ENCODE peak calls at places on chromosomes 13 and 19, in six cellular contexts. B, K, H, M, S and C are unnamed samples.
A peak's percentile ranks its signal among the peaks of the same experiment; 100 is the strongest.

GRCh38 chr13:34776984-34777913 is 164.8 kb upstream of the NBEA start:
- DNase-seq in B (no peak), K (no peak), H (no peak), M (no peak), S (no peak), C (no peak)

GRCh38 chr13:76991432-76991795 is 467 bp upstream of the CLN5 start:
- DNase-seq in B (no peak), K (no peak), H (no peak), M (peak; percentile 8), S (no peak), C (peak; percentile 82)

GRCh38 chr19:45852941-45853340 is 10.0 kb downstream of the SYMPK start:
- DNase-seq in B (no peak), K (no peak), H (no peak), M (peak; percentile 10), S (no peak), C (no peak)

GRCh38 chr19:42028304-42029216 is 34.5 kb upstream of the ATP1A3 start:
- DNase-seq in B (no peak), K (no peak), H (no peak), M (no peak), S (no peak), C (no peak)

GRCh38 chr13:50685491-50685890 is 158.0 kb downstream of the DLEU7 start:
- DNase-seq in B (peak; percentile 69), K (peak; percentile 61), H (peak; percentile 59), M (peak; percentile 47), S (peak; percentile 23), C (no peak)

GRCh38 chr13:39273953-39274352 is 235.7 kb downstream of the NHLRC3 start:
- DNase-seq in B (no peak), K (peak; percentile 13), H (peak; percentile 41), M (peak; percentile 14), S (peak; percentile 18), C (no peak)

GRCh38 chr13:94174009-94174408 is 305.5 kb downstream of the DCT start:
- DNase-seq in B (no peak), K (no peak), H (no peak), M (no peak), S (no peak), C (no peak)

GRCh38 chr13:50850445-50850844 is 7.0 kb upstream of the DLEU7 start:
- DNase-seq in B (no peak), K (no peak), H (no peak), M (no peak), S (no peak), C (no peak)

GRCh38 chr13:30153871-30154426 is 153.4 kb downstream of the KATNAL1 start:
- DNase-seq in B (no peak), K (peak; percentile 28), H (no peak), M (peak; percentile 32), S (no peak), C (no peak)

GRCh38 chr19:41023193-41023592 is 32.1 kb downstream of the CYP2B6 start:
- DNase-seq in B (no peak), K (no peak), H (no peak), M (no peak), S (no peak), C (peak; percentile 12)

GRCh38 chr19:16951529-16951928 is 62.7 kb downstream of the F2RL3 start:
- DNase-seq in B (no peak), K (no peak), H (no peak), M (peak; percentile 25), S (no peak), C (no peak)

GRCh38 chr19:40262422-40262821 is 22.7 kb downstream of the AKT2 start:
- DNase-seq in B (no peak), K (no peak), H (no peak), M (no peak), S (no peak), C (no peak)

GRCh38 chr13:41694902-41695301 is 237.6 kb downstream of the RGCC start:
- DNase-seq in B (peak; percentile 91), K (peak; percentile 97), H (peak; percentile 94), M (peak; percentile 96), S (peak; percentile 37), C (peak; percentile 62)

GRCh38 chr13:25281193-25281936 is 5.9 kb downstream of the MTMR6 start:
- DNase-seq in B (no peak), K (no peak), H (peak; percentile 17), M (no peak), S (no peak), C (no peak)

GRCh38 chr13:95588721-95589120 is 36.2 kb downstream of the CLDN10 start:
- DNase-seq in B (no peak), K (peak; percentile 34), H (no peak), M (peak; percentile 60), S (no peak), C (no peak)

GRCh38 chr19:14544977-14545715 is 15.8 kb downstream of the TECR start:
- DNase-seq in B (no peak), K (no peak), H (no peak), M (peak; percentile 30), S (peak; percentile 55), C (peak; percentile 73)

DNA sequence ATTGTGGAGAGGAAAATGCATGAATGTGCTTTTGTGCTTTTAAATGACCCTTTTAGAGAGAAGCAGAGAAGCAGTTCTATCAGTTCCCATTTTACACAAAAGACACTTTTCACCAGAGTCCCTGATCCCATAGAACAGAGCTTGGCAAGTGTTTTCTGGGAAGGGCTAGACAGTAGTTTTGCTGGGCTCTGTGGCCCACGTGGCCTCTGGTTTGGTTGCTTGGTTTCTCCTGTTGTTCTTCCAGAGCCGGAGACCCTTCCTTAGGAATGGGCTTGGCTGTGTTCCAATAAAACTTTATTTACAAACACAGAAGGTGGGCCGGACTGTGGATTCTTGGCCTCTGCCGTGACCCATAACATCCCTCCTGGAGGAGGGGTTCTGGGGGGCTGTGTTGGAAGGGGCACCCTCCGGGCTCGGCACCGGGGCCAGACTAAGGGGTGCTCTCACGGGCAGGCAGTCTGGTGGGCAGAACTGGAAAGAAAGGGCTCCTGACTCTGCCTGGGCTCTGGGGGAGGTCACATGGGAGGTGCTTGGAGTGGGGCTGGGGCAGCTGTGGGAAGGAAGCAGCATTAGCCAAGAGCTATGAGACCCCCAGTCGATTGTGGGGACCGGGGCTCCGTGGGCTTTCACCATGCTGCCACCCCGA is 3.2 kb downstream of the SPPL2B start:
- DNase-seq in B (no peak), K (no peak), H (no peak), M (no peak), S (no peak), C (no peak)
- H3K4me3 ChIP-seq in B (no peak overlapping the region), K (no peak overlapping the region), H (no peak overlapping the region), M (no peak overlapping the region), S (no peak overlapping the region), C (no peak overlapping the region)

GRCh38 chr13:52599037-52599852 is 43.0 kb upstream of the HNRNPA1L2 start:
- DNase-seq in B (no peak), K (peak; percentile 82), H (peak; percentile 63), M (peak; percentile 82), S (no peak), C (no peak)
- H3K4me3 ChIP-seq in B (peak overlapping the region; percentile 92), K (peak overlapping the region; percentile 45), H (peak overlapping the region; percentile 54), M (peak overlapping the region; percentile 64), S (peak overlapping the region; percentile 36), C (peak overlapping the region; percentile 81)

GRCh38 chr13:109738298-109738746 is 48.1 kb downstream of the IRS2 start:
- DNase-seq in B (no peak), K (no peak), H (no peak), M (no peak), S (no peak), C (no peak)
- H3K4me3 ChIP-seq in B (no peak overlapping the region), K (no peak overlapping the region), H (no peak overlapping the region), M (no peak overlapping the region), S (no peak overlapping the region), C (no peak overlapping the region)

GRCh38 chr19:55253264-55253663 is 5.6 kb downstream of the PPP6R1 start:
- DNase-seq in B (no peak), K (no peak), H (no peak), M (no peak), S (no peak), C (no peak)

GRCh38 chr19:55252760-55253159 is 6.1 kb downstream of the PPP6R1 start:
- DNase-seq in B (no peak), K (no peak), H (no peak), M (no peak), S (no peak), C (no peak)

GRCh38 chr19:55255618-55256423 is 3.0 kb downstream of the PPP6R1 start:
- DNase-seq in B (no peak), K (no peak), H (no peak), M (peak; percentile 39), S (no peak), C (no peak)

GRCh38 chr19:55254625-55254977 is 4.2 kb downstream of the PPP6R1 start:
- DNase-seq in B (no peak), K (no peak), H (no peak), M (no peak), S (no peak), C (no peak)

DNA sequence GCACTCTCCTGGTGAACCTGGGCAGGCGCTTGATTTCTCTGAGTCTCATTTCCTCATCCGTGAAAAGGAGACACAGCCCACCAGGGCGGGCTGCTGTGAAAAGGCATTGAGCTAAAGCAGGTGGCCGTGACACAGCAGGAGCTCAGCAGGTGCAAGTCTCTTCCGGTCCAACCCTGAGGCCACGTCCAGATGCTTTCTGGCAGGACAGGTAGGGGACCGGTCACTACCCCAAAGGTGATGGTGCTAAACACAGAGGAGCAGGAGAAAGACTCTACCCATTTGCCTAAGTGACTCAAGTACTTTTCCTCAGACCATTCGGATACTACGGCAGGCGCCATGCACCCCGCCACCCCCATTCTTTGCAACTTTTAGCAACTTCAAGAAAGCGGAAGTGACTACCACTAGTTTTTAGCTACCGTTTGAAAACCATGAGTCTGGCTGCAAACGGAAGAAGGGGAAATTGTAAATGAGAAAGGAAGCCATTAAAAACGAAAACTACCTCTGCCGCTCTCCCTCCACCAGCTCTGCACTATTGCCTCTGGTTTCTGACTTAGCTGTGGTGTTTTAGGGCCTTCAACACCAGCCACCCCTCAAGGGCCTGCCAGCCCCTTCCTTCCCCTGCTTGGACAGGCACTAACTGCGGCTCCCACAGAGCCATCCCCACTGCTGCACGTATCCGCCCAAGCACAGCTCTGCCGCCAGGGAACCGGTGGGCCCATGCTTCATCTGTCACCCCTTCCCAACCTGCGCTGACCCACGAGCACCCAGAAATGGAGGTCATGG is 4.8 kb downstream of the PPP6R1 start:
- DNase-seq in B (no peak), K (no peak), H (no peak), M (no peak), S (no peak), C (peak; percentile 69)
- H3K4me3 ChIP-seq in B (peak overlapping the region; percentile 12), K (no peak overlapping the region), H (no peak overlapping the region), M (no peak overlapping the region), S (no peak overlapping the region), C (peak overlapping the region; percentile 39)

GRCh38 chr19:5335593-5335992 is 5.0 kb downstream of the PTPRS start:
- DNase-seq in B (no peak), K (no peak), H (no peak), M (no peak), S (no peak), C (no peak)
- H3K4me3 ChIP-seq in B (no peak overlapping the region), K (no peak overlapping the region), H (no peak overlapping the region), M (no peak overlapping the region), S (no peak overlapping the region), C (no peak overlapping the region)

GRCh38 chr13:46101002-46101401 is 3.8 kb downstream of the CPB2 start:
- DNase-seq in B (no peak), K (no peak), H (no peak), M (no peak), S (no peak), C (no peak)
- H3K4me3 ChIP-seq in B (no peak overlapping the region), K (no peak overlapping the region), H (no peak overlapping the region), M (no peak overlapping the region), S (no peak overlapping the region), C (no peak overlapping the region)